ENCODE peak calls at places on chromosomes 2 and 18, in seven cellular contexts. A is right lobe of liver; Q is NB4; W is dermis blood vessel endothelial cell; M is stimulated activated CD8-positive, alpha-beta memory T cell treated with anti-CD3 and anti-CD28 coated beads, Interleukin-2, amount 100 ng/mL, for 1 hour; K is occipital lobe; R is HCEC 1CT. S is an unnamed sample.

GRCh38 chr2:163682695-163683094 is 53.1 kb downstream of the FIGN start:
- DNase-seq in A (no peak), Q (peak; percentile 71), W (peak; percentile 56), M (no peak), K (no peak), R (peak; percentile 85), S (no peak)

GRCh38 chr2:71693286-71694270 is 240.2 kb downstream of the DYSF start:
- DNase-seq in A (peak; percentile 9), Q (no peak), W (no peak), M (no peak), K (no peak), R (no peak), S (peak; percentile 13)

GRCh38 chr2:23594079-23594494 is 209.1 kb downstream of the KLHL29 start:
- DNase-seq in A (no peak), Q (no peak), W (peak; percentile 45), M (no peak), K (no peak), R (no peak), S (no peak)

GRCh38 chr2:12484536-12485115 is 232.1 kb upstream of the TRIB2 start:
- DNase-seq in A (no peak), Q (no peak), W (peak; percentile 55), M (no peak), K (no peak), R (peak; percentile 57), S (no peak)

GRCh38 chr2:106085441-106085911 is 108.6 kb downstream of the UXS1 start:
- DNase-seq in A (no peak), Q (peak; percentile 57), W (peak; percentile 67), M (no peak), K (no peak), R (peak; percentile 58), S (no peak)

GRCh38 chr2:120986898-120987650 is 251.4 kb downstream of the GLI2 start:
- DNase-seq in A (no peak), Q (no peak), W (no peak), M (no peak), K (no peak), R (no peak), S (no peak)

GRCh38 chr2:181354626-181355025 is 102.6 kb upstream of the ITGA4 start:
- DNase-seq in A (no peak), Q (peak; percentile 64), W (no peak), M (no peak), K (no peak), R (peak; percentile 80), S (no peak)

GRCh38 chr2:69518836-69519235 is 81.6 kb upstream of the NFU1 start:
- DNase-seq in A (no peak), Q (no peak), W (no peak), M (no peak), K (no peak), R (no peak), S (no peak)

GRCh38 chr2:12824304-12824761 is 107.6 kb downstream of the TRIB2 start:
- DNase-seq in A (no peak), Q (no peak), W (peak; percentile 54), M (no peak), K (no peak), R (peak; percentile 18), S (no peak)

GRCh38 chr2:20877944-20878343 is 55.0 kb upstream of the LDAH start:
- DNase-seq in A (no peak), Q (no peak), W (no peak), M (no peak), K (no peak), R (no peak), S (no peak)

GRCh38 chr2:241412144-241412543 is 56.1 kb downstream of the FARP2 start:
- DNase-seq in A (no peak), Q (peak; percentile 49), W (peak; percentile 73), M (no peak), K (no peak), R (peak; percentile 79), S (no peak)

GRCh38 chr2:20201671-20202070 is 23.3 kb downstream of the SDC1 start:
- DNase-seq in A (no peak), Q (no peak), W (no peak), M (no peak), K (no peak), R (no peak), S (no peak)

GRCh38 chr2:65033178-65033577 is 23.0 kb upstream of the CEP68 start:
- DNase-seq in A (no peak), Q (peak; percentile 83), W (peak; percentile 46), M (no peak), K (no peak), R (peak; percentile 15), S (no peak)

GRCh38 chr2:38224821-38225450 is 149.0 kb upstream of the CYP1B1 start:
- DNase-seq in A (no peak), Q (no peak), W (no peak), M (no peak), K (no peak), R (no peak), S (no peak)

GRCh38 chr2:173884403-173884802 is 80.8 kb downstream of the SP3 start:
- DNase-seq in A (peak; percentile 65), Q (peak; percentile 56), W (peak; percentile 72), M (peak; percentile 2), K (no peak), R (peak; percentile 20), S (peak; percentile 12)

GRCh38 chr18:27202771-27203170 is 17.7 kb upstream of the CHST9 start:
- DNase-seq in A (no peak), Q (no peak), W (no peak), M (no peak), K (no peak), R (no peak), S (no peak)

GRCh38 chr2:179550214-179550613 is 285.6 kb upstream of the SESTD1 start:
- DNase-seq in A (no peak), Q (no peak), W (no peak), M (no peak), K (no peak), R (no peak), S (no peak)

GRCh38 chr2:30706534-30707303 is 100.5 kb downstream of the CAPN13 start:
- DNase-seq in A (peak; percentile 63), Q (peak; percentile 66), W (peak; percentile 74), M (peak; percentile 52), K (no peak), R (peak; percentile 56), S (peak; percentile 73)

GRCh38 chr2:221676566-221677172 is 104.6 kb upstream of the EPHA4 start:
- DNase-seq in A (no peak), Q (no peak), W (no peak), M (no peak), K (no peak), R (peak; percentile 62), S (no peak)

GRCh38 chr2:73823916-73824523 is 4.7 kb upstream of the STAMBP start:
- DNase-seq in A (no peak), Q (peak; percentile 89), W (peak; percentile 92), M (no peak), K (no peak), R (peak; percentile 65), S (no peak)